ENCODE peak calls at places on chromosomes 16 and 17, in nine cellular contexts. I is neural crest cell; M is esophagus squamous epithelium; Y is activated CD4-positive, CD25-positive, alpha-beta regulatory T cell treated with anti-CD3 and anti-CD28 coated beads, Interleukin-2, amount 50 U/mL, for 16 hours; W is AG20443; N is RCC 7860; S is GM19239; Q is fibroblast of lung; R is GM12865. F is an unnamed sample.

GRCh38 chr16:21301168-21301894 is 23.2 kb upstream of the CRYM start:
- DNase-seq in I (peak; percentile 47), M (no peak), Y (no peak), W (peak; percentile 83), N (peak; percentile 63), S (peak; percentile 53), Q (peak; percentile 57), R (peak; percentile 88), F (no peak)

GRCh38 chr17:65078441-65079160 is 22.1 kb upstream of the GNA13 start:
- DNase-seq in I (no peak), M (no peak), Y (no peak), W (peak; percentile 75), N (peak; percentile 64), S (no peak), Q (peak; percentile 52), R (no peak), F (no peak)

GRCh38 chr17:6166492-6167179 is 96.5 kb downstream of the WSCD1 start:
- DNase-seq in I (no peak), M (no peak), Y (no peak), W (no peak), N (no peak), S (no peak), Q (no peak), R (peak; percentile 63), F (no peak)

GRCh38 chr16:53913920-53914319 is 210.0 kb downstream of the FTO start:
- DNase-seq in I (no peak), M (no peak), Y (no peak), W (peak; percentile 34), N (no peak), S (no peak), Q (no peak), R (no peak), F (no peak)

GRCh38 chr17:51651513-51652298 is 391.4 kb downstream of the UTP18 start:
- DNase-seq in I (no peak), M (no peak), Y (no peak), W (no peak), N (no peak), S (no peak), Q (no peak), R (no peak), F (no peak)

GRCh38 chr17:82734987-82735866 is at the start of gene FN3K:
- DNase-seq in I (peak; percentile 50), M (no peak), Y (no peak), W (peak; percentile 86), N (no peak), S (no peak), Q (peak; percentile 80), R (no peak), F (no peak)

GRCh38 chr16:80948886-80949502 is 57.7 kb downstream of the CMC2 start:
- DNase-seq in I (peak; percentile 47), M (no peak), Y (no peak), W (peak; percentile 65), N (no peak), S (no peak), Q (peak; percentile 39), R (peak; percentile 61), F (no peak)

GRCh38 chr17:12773153-12773552 is 16.1 kb upstream of the ARHGAP44 start:
- DNase-seq in I (no peak), M (no peak), Y (no peak), W (no peak), N (no peak), S (no peak), Q (no peak), R (no peak), F (no peak)

GRCh38 chr17:83067718-83068261 is 11.6 kb upstream of the METRNL start:
- DNase-seq in I (no peak), M (no peak), Y (no peak), W (peak; percentile 47), N (peak; percentile 9), S (no peak), Q (peak; percentile 17), R (no peak), F (no peak)

GRCh38 chr17:43938838-43939182 is 3.5 kb downstream of the PPY start:
- DNase-seq in I (no peak), M (no peak), Y (no peak), W (no peak), N (no peak), S (no peak), Q (no peak), R (no peak), F (no peak)

GRCh38 chr17:80815151-80815561 is 176.5 kb upstream of the CHMP6 start:
- DNase-seq in I (no peak), M (no peak), Y (no peak), W (no peak), N (no peak), S (no peak), Q (no peak), R (no peak), F (no peak)

GRCh38 chr17:75260679-75261335 is 599 bp downstream of the GGA3 start:
- DNase-seq in I (no peak), M (no peak), Y (no peak), W (no peak), N (no peak), S (no peak), Q (no peak), R (peak; percentile 67), F (no peak)

GRCh38 chr17:45965741-45966140 is 33.3 kb upstream of the STH start:
- DNase-seq in I (no peak), M (no peak), Y (no peak), W (no peak), N (no peak), S (no peak), Q (no peak), R (no peak), F (no peak)

GRCh38 chr17:37283414-37283961 is 92.3 kb upstream of the C17orf78 start:
- DNase-seq in I (no peak), M (no peak), Y (no peak), W (no peak), N (no peak), S (no peak), Q (peak; percentile 35), R (no peak), F (no peak)

GRCh38 chr17:14745541-14745940 is 444.7 kb downstream of the HS3ST3B1 start:
- DNase-seq in I (no peak), M (no peak), Y (no peak), W (no peak), N (no peak), S (no peak), Q (peak; percentile 27), R (no peak), F (no peak)

GRCh38 chr17:47897561-47897960 is 1.5 kb downstream of the SP2 start:
- DNase-seq in I (no peak), M (no peak), Y (no peak), W (no peak), N (no peak), S (no peak), Q (no peak), R (no peak), F (no peak)

GRCh38 chr16:12600116-12600515 is 203.6 kb downstream of the CPPED1 start:
- DNase-seq in I (no peak), M (no peak), Y (no peak), W (no peak), N (no peak), S (no peak), Q (no peak), R (no peak), F (no peak)

GRCh38 chr17:50488880-50489279 is 10.2 kb downstream of the RSAD1 start:
- DNase-seq in I (no peak), M (no peak), Y (no peak), W (no peak), N (no peak), S (no peak), Q (no peak), R (no peak), F (no peak)

GRCh38 chr17:17921192-17922082 is 50.8 kb downstream of the TOM1L2 start:
- DNase-seq in I (peak; percentile 33), M (no peak), Y (no peak), W (peak; percentile 86), N (peak; percentile 85), S (no peak), Q (peak; percentile 92), R (no peak), F (no peak)

GRCh38 chr16:68372381-68372720 is 61.5 kb downstream of the PRMT7 start:
- DNase-seq in I (no peak), M (no peak), Y (no peak), W (no peak), N (no peak), S (no peak), Q (no peak), R (no peak), F (no peak)

GRCh38 chr17:60135951-60136666 is 13.7 kb upstream of the CA4 start:
- DNase-seq in I (no peak), M (no peak), Y (no peak), W (no peak), N (no peak), S (no peak), Q (no peak), R (no peak), F (no peak)

GRCh38 chr16:30567160-30567990 is 4.1 kb downstream of the ZNF688 start:
- DNase-seq in I (no peak), M (no peak), Y (peak; percentile 52), W (no peak), N (peak; percentile 82), S (no peak), Q (no peak), R (peak; percentile 69), F (no peak)

GRCh38 chr16:72872966-72873365 is 175.0 kb downstream of the ZFHX3 start:
- DNase-seq in I (no peak), M (no peak), Y (no peak), W (no peak), N (no peak), S (no peak), Q (no peak), R (no peak), F (no peak)

GRCh38 chr17:78716814-78717393 is 65.2 kb downstream of the CYTH1 start:
- DNase-seq in I (peak; percentile 8), M (no peak), Y (no peak), W (peak; percentile 78), N (no peak), S (no peak), Q (peak; percentile 45), R (peak; percentile 82), F (no peak)

GRCh38 chr17:58081641-58082340 is 1.4 kb upstream of the DYNLL2 start:
- DNase-seq in I (peak; percentile 47), M (no peak), Y (no peak), W (peak; percentile 3), N (no peak), S (no peak), Q (no peak), R (no peak), F (no peak)

GRCh38 chr17:78912082-78912481 is 9.1 kb upstream of the CEP295NL start:
- DNase-seq in I (no peak), M (no peak), Y (no peak), W (no peak), N (no peak), S (no peak), Q (no peak), R (no peak), F (no peak)

GRCh38 chr16:14489460-14489859 is 140.6 kb downstream of the PARN start:
- DNase-seq in I (no peak), M (no peak), Y (no peak), W (peak; percentile 64), N (peak; percentile 39), S (no peak), Q (no peak), R (peak; percentile 45), F (no peak)

GRCh38 chr17:29726721-29727252 is 104.1 kb upstream of the CORO6 start:
- DNase-seq in I (no peak), M (no peak), Y (no peak), W (no peak), N (peak; percentile 50), S (no peak), Q (no peak), R (peak; percentile 69), F (no peak)

GRCh38 chr17:40936437-40936971 is 942 bp downstream of the KRT23 start:
- DNase-seq in I (no peak), M (no peak), Y (no peak), W (no peak), N (no peak), S (no peak), Q (no peak), R (no peak), F (no peak)

GRCh38 chr17:56679148-56679766 is 85.8 kb downstream of the NOG start:
- DNase-seq in I (peak; percentile 11), M (no peak), Y (no peak), W (peak; percentile 61), N (no peak), S (no peak), Q (peak; percentile 58), R (no peak), F (no peak)